ENCODE peak calls at places on chromosomes 5 and 9, in five cellular contexts. N, V, F, I and M are unnamed samples.
A peak's percentile ranks its signal among the peaks of the same experiment; 100 is the strongest.

GRCh38 chr9:129322641-129323375 is 144.7 kb upstream of the IER5L start:
- DNase-seq in N (no peak), V (no peak), F (no peak), I (no peak), M (no peak)

GRCh38 chr9:78443946-78444345 is 147.0 kb downstream of the PSAT1 start:
- DNase-seq in N (no peak), V (no peak), F (no peak), I (no peak), M (no peak)

GRCh38 chr9:135798303-135798585 is 96.3 kb downstream of the KCNT1 start:
- DNase-seq in N (no peak), V (no peak), F (no peak), I (no peak), M (no peak)

GRCh38 chr9:22211588-22212360 is 202.7 kb upstream of the CDKN2B start:
- DNase-seq in N (no peak), V (no peak), F (no peak), I (no peak), M (no peak)

GRCh38 chr9:76932778-76933177 is 26.9 kb upstream of the PRUNE2 start:
- DNase-seq in N (no peak), V (no peak), F (no peak), I (no peak), M (no peak)

GRCh38 chr9:133680976-133681657 is 45.0 kb downstream of the DBH start:
- DNase-seq in N (no peak), V (no peak), F (no peak), I (no peak), M (no peak)

GRCh38 chr9:87285183-87285582 is 212.5 kb upstream of the DAPK1 start:
- DNase-seq in N (peak; percentile 27), V (no peak), F (no peak), I (peak; percentile 82), M (no peak)

GRCh38 chr5:6454628-6455053 is 6.0 kb downstream of the UBE2QL1 start:
- DNase-seq in N (no peak), V (no peak), F (no peak), I (no peak), M (no peak)

GRCh38 chr9:8486095-8486494 is 686.5 kb upstream of the DMAC1 start:
- DNase-seq in N (peak; percentile 8), V (peak; percentile 78), F (no peak), I (peak; percentile 28), M (no peak)

GRCh38 chr9:134669556-134669955 is 28.0 kb downstream of the COL5A1 start:
- DNase-seq in N (no peak), V (no peak), F (no peak), I (no peak), M (no peak)

GRCh38 chr5:95244479-95244878 is 40.4 kb downstream of the MCTP1 start:
- DNase-seq in N (no peak), V (no peak), F (no peak), I (no peak), M (no peak)

GRCh38 chr5:96579711-96580110 is 82.5 kb upstream of the CAST start:
- DNase-seq in N (no peak), V (no peak), F (no peak), I (no peak), M (no peak)

GRCh38 chr5:3200356-3200755 is 395.3 kb upstream of the IRX1 start:
- DNase-seq in N (no peak), V (no peak), F (no peak), I (no peak), M (no peak)

GRCh38 chr5:147310059-147310704 is 75.4 kb downstream of the STK32A start:
- DNase-seq in N (peak; percentile 7), V (peak; percentile 33), F (no peak), I (peak; percentile 87), M (no peak)

GRCh38 chr9:83027153-83027867 is 35.6 kb downstream of the RASEF start:
- DNase-seq in N (no peak), V (no peak), F (no peak), I (no peak), M (no peak)

GRCh38 chr5:3701694-3702093 is 106.1 kb downstream of the IRX1 start:
- DNase-seq in N (no peak), V (no peak), F (no peak), I (no peak), M (no peak)

GRCh38 chr9:112914524-112914923 is 23.8 kb upstream of the SLC46A2 start:
- DNase-seq in N (no peak), V (no peak), F (peak; percentile 33), I (no peak), M (no peak)

GRCh38 chr5:1131191-1131621 is 19.3 kb upstream of the SLC12A7 start:
- DNase-seq in N (no peak), V (no peak), F (no peak), I (peak; percentile 61), M (no peak)

GRCh38 chr5:73822989-73823339 is 197.0 kb downstream of the ARHGEF28 start:
- DNase-seq in N (no peak), V (no peak), F (no peak), I (no peak), M (no peak)

GRCh38 chr5:170393235-170393634 is 4.1 kb upstream of the KCNMB1 start:
- DNase-seq in N (no peak), V (no peak), F (no peak), I (no peak), M (no peak)

GRCh38 chr5:62328772-62329491 is 22.9 kb downstream of the KIF2A start:
- DNase-seq in N (no peak), V (no peak), F (no peak), I (no peak), M (no peak)

GRCh38 chr5:132427285-132428146 is 58.0 kb downstream of the SLC22A5 start:
- DNase-seq in N (peak; percentile 36), V (no peak), F (no peak), I (peak; percentile 66), M (no peak)

GRCh38 chr5:42982107-42982622 is 58.0 kb downstream of the ANXA2R start:
- DNase-seq in N (no peak), V (no peak), F (peak; percentile 90), I (no peak), M (no peak)

GRCh38 chr5:138466058-138466899 is 1.0 kb downstream of the EGR1 start:
- DNase-seq in N (peak; percentile 39), V (no peak), F (peak; percentile 47), I (peak; percentile 75), M (no peak)

GRCh38 chr9:137761032-137761431 is 116.5 kb upstream of the CACNA1B start:
- DNase-seq in N (no peak), V (no peak), F (no peak), I (no peak), M (peak; percentile 85)

GRCh38 chr9:79629721-79630120 is 58.0 kb downstream of the TLE4 start:
- DNase-seq in N (no peak), V (no peak), F (no peak), I (no peak), M (no peak)

GRCh38 chr9:131704988-131705387 is 34.9 kb downstream of the RAPGEF1 start:
- DNase-seq in N (no peak), V (no peak), F (no peak), I (no peak), M (no peak)

GRCh38 chr5:109703165-109703564 is 13.4 kb downstream of the MAN2A1 start:
- DNase-seq in N (no peak), V (no peak), F (peak; percentile 46), I (no peak), M (no peak)

GRCh38 chr5:109703827-109704226 is 14.1 kb downstream of the MAN2A1 start:
- DNase-seq in N (peak; percentile 10), V (no peak), F (peak; percentile 91), I (no peak), M (no peak)

GRCh38 chr5:109701252-109701651 is 11.5 kb downstream of the MAN2A1 start:
- DNase-seq in N (no peak), V (no peak), F (no peak), I (no peak), M (no peak)

GRCh38 chr5:109700516-109701174 is 10.9 kb downstream of the MAN2A1 start:
- DNase-seq in N (no peak), V (no peak), F (no peak), I (no peak), M (no peak)

DNA sequence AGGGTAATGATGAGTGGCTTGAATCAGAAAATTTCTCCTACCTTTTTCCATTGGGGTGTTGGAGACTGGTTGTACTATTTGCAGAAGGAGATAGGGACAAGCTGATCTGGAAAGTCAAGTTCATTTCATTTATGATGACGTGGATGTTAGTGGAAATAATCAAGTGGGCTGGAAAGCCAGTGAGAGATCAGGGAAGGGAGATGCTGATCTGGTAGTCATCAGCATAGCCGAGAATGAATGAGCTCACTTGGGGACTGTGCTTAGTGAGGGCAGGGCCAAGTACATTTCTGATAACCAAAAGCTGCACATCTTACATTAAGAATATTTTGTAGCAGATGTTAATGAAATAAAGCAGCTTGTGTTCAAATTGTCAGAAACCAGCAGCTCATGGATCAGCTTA is 12.1 kb downstream of the MAN2A1 start:
- DNase-seq in N (no peak), V (no peak), F (peak; percentile 57), I (no peak), M (no peak)
- TF ChIP-seq POLR2AphosphoS5 in N (no peak), V (no peak), F (no peak), I (no peak), M (no peak)

GRCh38 chr5:124744170-124744911 is 2.1 kb downstream of the ZNF608 start:
- DNase-seq in N (no peak), V (no peak), F (no peak), I (peak; percentile 76), M (no peak)
- TF ChIP-seq POLR2AphosphoS5 in N (no peak), V (no peak), F (no peak), I (no peak), M (no peak)

GRCh38 chr5:104541129-104541528 is 978.5 kb upstream of the NUDT12 start:
- DNase-seq in N (no peak), V (no peak), F (no peak), I (no peak), M (no peak)
- TF ChIP-seq POLR2AphosphoS5 in N (no peak), V (no peak), F (no peak), I (no peak), M (no peak)

GRCh38 chr5:115170128-115170923 is 618 bp upstream of the TRIM36 start:
- DNase-seq in N (peak; percentile 78), V (peak; percentile 73), F (peak; percentile 29), I (no peak), M (no peak)

GRCh38 chr5:115168829-115169391 is 798 bp downstream of the TRIM36 start:
- DNase-seq in N (peak; percentile 68), V (peak; percentile 66), F (peak; percentile 21), I (no peak), M (no peak)

GRCh38 chr5:115166744-115167393 is 2.8 kb downstream of the TRIM36 start:
- DNase-seq in N (no peak), V (no peak), F (no peak), I (no peak), M (no peak)

GRCh38 chr5:115170924-115171510 is 1.3 kb upstream of the TRIM36 start:
- DNase-seq in N (no peak), V (peak; percentile 21), F (no peak), I (no peak), M (no peak)

DNA sequence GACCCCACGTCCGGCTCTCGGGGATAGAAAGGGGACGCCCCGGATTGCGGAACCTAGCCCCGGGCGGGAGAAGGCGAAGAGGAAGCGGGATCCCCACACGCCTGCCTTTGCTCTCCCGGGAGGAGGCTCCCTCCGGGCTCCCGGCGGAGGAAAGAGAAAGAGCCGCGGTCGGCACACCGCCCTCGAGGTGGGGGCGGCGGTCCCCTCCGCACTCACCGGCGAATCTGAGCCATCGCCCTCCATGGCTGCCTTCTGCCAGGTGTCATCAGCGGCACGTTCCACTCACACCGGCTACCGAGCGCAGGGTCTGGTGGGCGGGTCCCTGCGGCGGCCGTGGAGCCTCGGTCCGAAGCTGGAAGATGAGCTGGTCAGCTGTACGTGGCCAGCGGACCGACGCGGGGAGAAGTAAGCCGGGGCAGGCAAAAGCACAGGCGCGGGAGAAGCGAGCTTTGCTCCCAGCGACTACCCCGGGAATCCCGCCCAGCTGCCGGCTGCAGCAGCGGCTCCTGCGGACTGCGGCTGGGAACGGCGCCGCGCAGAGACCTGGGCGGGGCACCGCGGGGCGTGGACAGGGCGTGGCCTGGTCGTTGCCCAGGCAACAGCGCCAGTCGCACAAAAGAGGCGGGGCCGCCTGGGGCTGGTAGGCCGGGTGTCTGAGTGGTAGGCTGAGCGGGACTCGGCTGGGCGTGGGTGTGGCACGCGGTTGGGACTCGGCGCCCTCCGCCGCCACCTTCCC is at the start of gene TRIM36:
- DNase-seq in N (peak; percentile 96), V (peak; percentile 93), F (peak; percentile 92), I (peak; percentile 97), M (peak; percentile 50)
- TF ChIP-seq POLR2AphosphoS5 in N (no peak), V (peak; percentile 89), F (no peak), I (peak; percentile 95), M (no peak)